ENCODE peak calls at places on chromosome 22, in eight cellular contexts. One of them, this sample, is unnamed.

GRCh38 chr22:42152661-42153270 is 22.2 kb upstream of the CYP2D6 start:
- DNase-seq in HCT116: no peak
- DNase-seq in A549: no peak
- DNase-seq in stomach: no peak
- DNase-seq in fibroblast of mammary gland: no peak
- DNase-seq in AG10803: no peak
- DNase-seq in CD8-positive, alpha-beta memory T cell: no peak
- DNase-seq in HL-60: no peak
- DNase-seq in this sample: no peak

GRCh38 chr22:17191163-17191562 is 28.1 kb downstream of the ADA2 start:
- DNase-seq in CD8-positive, alpha-beta memory T cell: no peak
- DNase-seq in HCT116: no peak
- DNase-seq in A549: no peak
- DNase-seq in fibroblast of mammary gland: peak; percentile 69
- DNase-seq in AG10803: peak; percentile 64
- DNase-seq in stomach: no peak
- DNase-seq in HL-60: no peak
- DNase-seq in this sample: no peak

GRCh38 chr22:42758929-42759629 is 38.4 kb upstream of the A4GALT start:
- DNase-seq in fibroblast of mammary gland: peak; percentile 92
- DNase-seq in AG10803: peak; percentile 62
- DNase-seq in HL-60: no peak
- DNase-seq in CD8-positive, alpha-beta memory T cell: no peak
- DNase-seq in A549: peak; percentile 64
- DNase-seq in stomach: no peak
- DNase-seq in HCT116: no peak
- DNase-seq in this sample: no peak

GRCh38 chr22:23608583-23608982 is 23.5 kb downstream of the DRICH1 start:
- DNase-seq in CD8-positive, alpha-beta memory T cell: no peak
- DNase-seq in fibroblast of mammary gland: no peak
- DNase-seq in HL-60: no peak
- DNase-seq in A549: no peak
- DNase-seq in HCT116: no peak
- DNase-seq in AG10803: no peak
- DNase-seq in stomach: no peak
- DNase-seq in this sample: no peak

GRCh38 chr22:49638788-49639187 is 188.9 kb downstream of the BRD1 start:
- DNase-seq in HCT116: no peak
- DNase-seq in A549: no peak
- DNase-seq in fibroblast of mammary gland: peak; percentile 5
- DNase-seq in CD8-positive, alpha-beta memory T cell: no peak
- DNase-seq in stomach: no peak
- DNase-seq in HL-60: no peak
- DNase-seq in AG10803: no peak
- DNase-seq in this sample: no peak

GRCh38 chr22:49211176-49211575 is 616.5 kb downstream of the BRD1 start:
- DNase-seq in fibroblast of mammary gland: no peak
- DNase-seq in AG10803: no peak
- DNase-seq in stomach: no peak
- DNase-seq in HCT116: no peak
- DNase-seq in CD8-positive, alpha-beta memory T cell: no peak
- DNase-seq in HL-60: no peak
- DNase-seq in A549: no peak
- DNase-seq in this sample: no peak

GRCh38 chr22:43996170-43996980 is 27.7 kb upstream of the PARVB start:
- DNase-seq in HCT116: no peak
- DNase-seq in CD8-positive, alpha-beta memory T cell: peak; percentile 57
- DNase-seq in A549: no peak
- DNase-seq in HL-60: peak; percentile 45
- DNase-seq in stomach: peak; percentile 59
- DNase-seq in fibroblast of mammary gland: no peak
- DNase-seq in AG10803: no peak
- DNase-seq in this sample: no peak

GRCh38 chr22:49255741-49256318 is 571.8 kb downstream of the BRD1 start:
- DNase-seq in AG10803: no peak
- DNase-seq in A549: no peak
- DNase-seq in stomach: peak; percentile 15
- DNase-seq in fibroblast of mammary gland: no peak
- DNase-seq in CD8-positive, alpha-beta memory T cell: no peak
- DNase-seq in HCT116: no peak
- DNase-seq in HL-60: no peak
- DNase-seq in this sample: no peak

GRCh38 chr22:32030508-32031247 is 12.4 kb upstream of the SLC5A1 start:
- DNase-seq in A549: no peak
- DNase-seq in HCT116: no peak
- DNase-seq in HL-60: no peak
- DNase-seq in fibroblast of mammary gland: no peak
- DNase-seq in stomach: no peak
- DNase-seq in AG10803: no peak
- DNase-seq in CD8-positive, alpha-beta memory T cell: no peak
- DNase-seq in this sample: no peak

GRCh38 chr22:22573047-22573889 is 14.2 kb upstream of the PRAME start:
- DNase-seq in CD8-positive, alpha-beta memory T cell: no peak
- DNase-seq in HCT116: no peak
- DNase-seq in stomach: no peak
- DNase-seq in A549: no peak
- DNase-seq in AG10803: no peak
- DNase-seq in fibroblast of mammary gland: no peak
- DNase-seq in HL-60: no peak
- DNase-seq in this sample: no peak

GRCh38 chr22:28808716-28809355 is 8.5 kb upstream of the XBP1 start:
- DNase-seq in HCT116: no peak
- DNase-seq in A549: no peak
- DNase-seq in CD8-positive, alpha-beta memory T cell: no peak
- DNase-seq in stomach: no peak
- DNase-seq in AG10803: no peak
- DNase-seq in HL-60: no peak
- DNase-seq in fibroblast of mammary gland: no peak
- DNase-seq in this sample: no peak

GRCh38 chr22:32852346-32853251 is 51.1 kb downstream of the TIMP3 start:
- DNase-seq in AG10803: no peak
- DNase-seq in stomach: no peak
- DNase-seq in HCT116: no peak
- DNase-seq in HL-60: no peak
- DNase-seq in CD8-positive, alpha-beta memory T cell: no peak
- DNase-seq in fibroblast of mammary gland: peak; percentile 24
- DNase-seq in A549: no peak
- DNase-seq in this sample: peak; percentile 30

GRCh38 chr22:22787805-22788459 is 99.7 kb upstream of the IGLL5 start:
- DNase-seq in A549: peak; percentile 52
- DNase-seq in HL-60: peak; percentile 30
- DNase-seq in CD8-positive, alpha-beta memory T cell: peak; percentile 46
- DNase-seq in stomach: peak; percentile 68
- DNase-seq in AG10803: peak; percentile 30
- DNase-seq in fibroblast of mammary gland: peak; percentile 58
- DNase-seq in HCT116: peak; percentile 44
- DNase-seq in this sample: peak; percentile 66

GRCh38 chr22:49042066-49042465 is 785.6 kb downstream of the BRD1 start:
- DNase-seq in CD8-positive, alpha-beta memory T cell: no peak
- DNase-seq in fibroblast of mammary gland: no peak
- DNase-seq in HL-60: no peak
- DNase-seq in stomach: no peak
- DNase-seq in AG10803: no peak
- DNase-seq in HCT116: no peak
- DNase-seq in A549: no peak
- DNase-seq in this sample: no peak

GRCh38 chr22:17606472-17606871 is 22.1 kb downstream of the ATP6V1E1 start:
- DNase-seq in fibroblast of mammary gland: no peak
- DNase-seq in AG10803: peak; percentile 70
- DNase-seq in stomach: no peak
- DNase-seq in CD8-positive, alpha-beta memory T cell: no peak
- DNase-seq in A549: no peak
- DNase-seq in HCT116: no peak
- DNase-seq in HL-60: no peak
- DNase-seq in this sample: no peak

GRCh38 chr22:41699264-41700104 is at the start of gene MEI1:
- DNase-seq in HL-60: no peak
- DNase-seq in CD8-positive, alpha-beta memory T cell: peak; percentile 78
- DNase-seq in A549: peak; percentile 25
- DNase-seq in fibroblast of mammary gland: peak; percentile 74
- DNase-seq in HCT116: no peak
- DNase-seq in stomach: peak; percentile 90
- DNase-seq in AG10803: peak; percentile 56
- DNase-seq in this sample: peak; percentile 89

GRCh38 chr22:30277547-30278344 is 11.1 kb upstream of the OSM start:
- DNase-seq in AG10803: peak; percentile 55
- DNase-seq in HL-60: no peak
- DNase-seq in stomach: no peak
- DNase-seq in HCT116: no peak
- DNase-seq in A549: no peak
- DNase-seq in CD8-positive, alpha-beta memory T cell: no peak
- DNase-seq in fibroblast of mammary gland: peak; percentile 84
- DNase-seq in this sample: no peak

GRCh38 chr22:30016596-30016995 is 63.7 kb upstream of the HORMAD2 start:
- DNase-seq in stomach: no peak
- DNase-seq in fibroblast of mammary gland: no peak
- DNase-seq in AG10803: peak; percentile 53
- DNase-seq in HL-60: no peak
- DNase-seq in A549: no peak
- DNase-seq in HCT116: no peak
- DNase-seq in CD8-positive, alpha-beta memory T cell: no peak
- DNase-seq in this sample: no peak

GRCh38 chr22:31906569-31906968 is 37.8 kb upstream of the YWHAH start:
- DNase-seq in fibroblast of mammary gland: no peak
- DNase-seq in HCT116: no peak
- DNase-seq in stomach: no peak
- DNase-seq in CD8-positive, alpha-beta memory T cell: no peak
- DNase-seq in AG10803: no peak
- DNase-seq in A549: no peak
- DNase-seq in HL-60: no peak
- DNase-seq in this sample: no peak

GRCh38 chr22:26318975-26319374 is 110.1 kb upstream of the ASPHD2 start:
- DNase-seq in fibroblast of mammary gland: no peak
- DNase-seq in A549: no peak
- DNase-seq in HL-60: no peak
- DNase-seq in stomach: no peak
- DNase-seq in AG10803: peak; percentile 31
- DNase-seq in CD8-positive, alpha-beta memory T cell: no peak
- DNase-seq in HCT116: no peak
- DNase-seq in this sample: no peak

DNA sequence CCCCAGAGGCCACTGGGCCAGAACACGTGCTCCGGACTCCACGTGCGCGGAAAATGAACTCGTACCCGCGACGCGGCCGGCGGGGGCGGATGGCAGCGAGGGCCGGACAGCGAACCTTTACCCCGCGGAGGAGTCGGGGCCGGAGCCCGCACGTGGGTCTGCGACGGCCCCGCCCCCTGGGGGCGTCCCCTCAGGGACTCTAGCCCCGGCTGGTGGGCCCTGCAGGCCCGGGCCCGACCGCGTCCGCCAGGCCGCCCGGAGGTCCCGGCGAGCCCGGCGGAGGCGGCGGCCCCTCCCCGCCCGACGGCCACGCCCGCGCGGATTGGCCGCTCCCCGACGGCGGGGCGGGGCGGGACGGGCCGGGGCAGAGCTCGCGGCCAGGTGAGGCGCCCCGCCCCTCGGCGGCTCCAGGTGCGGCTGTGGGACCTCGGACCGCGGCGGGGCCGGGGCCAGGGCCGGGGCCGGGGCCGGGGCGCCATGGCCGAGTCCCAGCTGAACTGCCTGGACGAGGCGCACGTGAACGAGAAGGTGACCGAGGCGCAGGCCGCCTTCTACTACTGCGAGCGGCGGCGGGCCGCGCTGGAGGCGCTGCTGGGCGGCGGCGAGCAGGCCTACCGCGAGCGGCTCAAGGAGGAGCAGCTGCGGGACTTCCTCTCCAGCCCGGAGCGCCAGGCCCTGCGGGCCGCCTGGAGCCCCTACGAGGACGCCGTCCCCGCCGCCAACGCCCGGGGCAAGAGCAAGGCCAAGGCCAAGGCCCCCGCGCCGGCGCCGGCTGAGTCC is at the start of gene FAM83F:
- DNase-seq in AG10803: no peak
- DNase-seq in CD8-positive, alpha-beta memory T cell: no peak
- DNase-seq in fibroblast of mammary gland: no peak
- DNase-seq in stomach: peak; percentile 73
- DNase-seq in HL-60: no peak
- DNase-seq in A549: no peak
- DNase-seq in HCT116: peak; percentile 24
- DNase-seq in this sample: peak; percentile 70
- H3K4me3 ChIP-seq in AG10803: no peak within 1 kb of the TSS
- H3K4me3 ChIP-seq in CD8-positive, alpha-beta memory T cell: no peak within 1 kb of the TSS
- H3K4me3 ChIP-seq in fibroblast of mammary gland: no peak within 1 kb of the TSS
- H3K4me3 ChIP-seq in stomach: peak within 1 kb of the TSS; percentile 52
- H3K4me3 ChIP-seq in HL-60: no peak within 1 kb of the TSS
- H3K4me3 ChIP-seq in A549: no peak within 1 kb of the TSS
- H3K4me3 ChIP-seq in HCT116: peak within 1 kb of the TSS; percentile 90
- H3K4me3 ChIP-seq in this sample: peak within 1 kb of the TSS; percentile 42

GRCh38 chr22:45996241-45997076 is 19.5 kb upstream of the WNT7B start:
- DNase-seq in A549: no peak
- DNase-seq in fibroblast of mammary gland: peak; percentile 71
- DNase-seq in AG10803: peak; percentile 70
- DNase-seq in HL-60: peak; percentile 79
- DNase-seq in CD8-positive, alpha-beta memory T cell: no peak
- DNase-seq in HCT116: no peak
- DNase-seq in stomach: no peak
- DNase-seq in this sample: peak; percentile 73
- H3K4me3 ChIP-seq in A549: no peak overlapping the region
- H3K4me3 ChIP-seq in fibroblast of mammary gland: peak overlapping the region; percentile 32
- H3K4me3 ChIP-seq in AG10803: peak overlapping the region; percentile 53
- H3K4me3 ChIP-seq in HL-60: peak overlapping the region; percentile 8
- H3K4me3 ChIP-seq in CD8-positive, alpha-beta memory T cell: no peak overlapping the region
- H3K4me3 ChIP-seq in HCT116: no peak overlapping the region
- H3K4me3 ChIP-seq in stomach: no peak overlapping the region
- H3K4me3 ChIP-seq in this sample: no peak overlapping the region

DNA sequence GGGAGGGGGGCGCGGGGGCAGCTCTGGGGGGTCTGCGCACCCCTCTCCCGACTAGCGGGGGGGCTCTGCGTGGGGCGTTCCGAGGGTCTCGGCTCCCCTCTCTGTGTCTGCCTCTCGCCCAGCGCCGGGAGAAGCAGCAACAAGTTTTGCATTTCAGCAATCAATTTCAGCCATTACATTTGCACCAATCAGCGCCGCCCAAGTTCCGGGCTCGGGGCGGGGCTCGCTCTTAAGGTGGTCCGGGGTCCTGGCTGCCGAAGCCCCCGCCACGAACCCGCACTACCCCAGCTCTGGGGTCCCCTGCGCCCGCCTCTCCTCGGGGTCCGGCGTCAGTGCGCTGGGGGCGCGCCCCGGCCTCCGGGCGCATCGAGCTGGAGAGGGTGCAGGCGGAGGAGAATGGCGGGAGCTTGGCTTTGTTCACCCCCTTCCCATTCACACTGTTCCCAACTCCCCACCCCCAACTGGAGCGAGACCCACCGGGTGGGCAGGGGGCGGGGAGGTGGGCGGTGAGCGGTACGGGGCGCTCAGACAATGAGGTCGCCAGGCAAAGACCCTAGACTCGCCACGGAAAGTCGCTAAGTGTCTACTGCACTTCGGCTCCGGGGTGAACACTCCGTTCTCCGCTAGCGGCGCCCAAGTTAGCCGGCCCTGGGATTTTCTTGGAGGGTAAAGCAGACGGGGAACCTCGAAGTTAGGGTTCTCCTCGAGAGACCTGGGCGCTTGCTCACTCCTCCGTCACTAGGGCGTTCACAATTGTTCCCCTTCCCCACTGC is at the start of gene MN1:
- DNase-seq in CD8-positive, alpha-beta memory T cell: peak; percentile 23
- DNase-seq in AG10803: no peak
- DNase-seq in HCT116: no peak
- DNase-seq in fibroblast of mammary gland: peak; percentile 26
- DNase-seq in stomach: peak; percentile 48
- DNase-seq in A549: peak; percentile 39
- DNase-seq in HL-60: no peak
- DNase-seq in this sample: peak; percentile 41
- H3K4me3 ChIP-seq in CD8-positive, alpha-beta memory T cell: peak within 1 kb of the TSS; percentile 65
- H3K4me3 ChIP-seq in AG10803: peak within 1 kb of the TSS; percentile 81
- H3K4me3 ChIP-seq in HCT116: peak within 1 kb of the TSS; percentile 66
- H3K4me3 ChIP-seq in fibroblast of mammary gland: peak within 1 kb of the TSS; percentile 48
- H3K4me3 ChIP-seq in stomach: peak within 1 kb of the TSS; percentile 94
- H3K4me3 ChIP-seq in A549: peak within 1 kb of the TSS; percentile 74
- H3K4me3 ChIP-seq in HL-60: no peak within 1 kb of the TSS
- H3K4me3 ChIP-seq in this sample: peak within 1 kb of the TSS; percentile 80

GRCh38 chr22:37660709-37661045 is 2.2 kb downstream of the PDXP start:
- DNase-seq in fibroblast of mammary gland: no peak
- DNase-seq in AG10803: no peak
- DNase-seq in stomach: no peak
- DNase-seq in CD8-positive, alpha-beta memory T cell: no peak
- DNase-seq in HCT116: no peak
- DNase-seq in A549: no peak
- DNase-seq in HL-60: no peak
- DNase-seq in this sample: no peak
- H3K4me3 ChIP-seq in fibroblast of mammary gland: no peak overlapping the region
- H3K4me3 ChIP-seq in AG10803: no peak overlapping the region
- H3K4me3 ChIP-seq in stomach: peak overlapping the region; percentile 13
- H3K4me3 ChIP-seq in CD8-positive, alpha-beta memory T cell: no peak overlapping the region
- H3K4me3 ChIP-seq in HCT116: no peak overlapping the region
- H3K4me3 ChIP-seq in A549: no peak overlapping the region
- H3K4me3 ChIP-seq in HL-60: peak overlapping the region; percentile 92
- H3K4me3 ChIP-seq in this sample: no peak overlapping the region

This sample was measured in body of pancreas.